ENCODE peak calls at places on chromosomes 13 and 19, in seven cellular contexts. R is HCT116; U is lower lobe of right lung; P is naive B cell; K is GF-D8; H is H9; O is activated T-helper 9 cell treated with anti-CD3 and anti-CD28 coated beads, Interleukin-2, amount 50 U/mL, for 16 hours. L is an unnamed sample.

GRCh38 chr13:114043421-114044053 is 69.7 kb upstream of the C13orf46 start:
- DNase-seq in P (no peak), K (peak; percentile 79), O (no peak), U (peak; percentile 74), R (no peak), H (peak; percentile 86), L (peak; percentile 91)

GRCh38 chr19:34645551-34645950 is 31.4 kb downstream of the SCGB2B2 start:
- DNase-seq in R (no peak), K (no peak), P (no peak), H (no peak), U (no peak), O (no peak), L (no peak)

GRCh38 chr19:7658219-7658686 is 10.6 kb upstream of the RETN start:
- DNase-seq in K (no peak), U (no peak), P (peak; percentile 81), O (no peak), R (no peak), H (no peak), L (no peak)

GRCh38 chr13:60351326-60351725 is 45.7 kb upstream of the TDRD3 start:
- DNase-seq in P (no peak), R (no peak), H (no peak), K (no peak), O (no peak), U (no peak), L (no peak)

GRCh38 chr13:31246918-31247317 is 47.1 kb downstream of the B3GLCT start:
- DNase-seq in H (no peak), P (no peak), R (no peak), O (no peak), K (no peak), U (no peak), L (no peak)

GRCh38 chr19:29976151-29976943 is 34.3 kb downstream of the URI1 start:
- DNase-seq in H (no peak), O (no peak), U (no peak), P (no peak), K (no peak), R (no peak), L (no peak)

GRCh38 chr13:88887045-88887662 is 1216.0 kb downstream of the SLITRK5 start:
- DNase-seq in P (no peak), R (no peak), H (peak; percentile 43), U (no peak), K (no peak), O (no peak), L (no peak)

GRCh38 chr19:12137541-12137940 is 2.6 kb downstream of the ZNF20 start:
- DNase-seq in O (no peak), U (no peak), R (no peak), H (peak; percentile 33), K (no peak), P (peak; percentile 43), L (no peak)

GRCh38 chr13:113126265-113127150 is 3.9 kb downstream of the F10 start:
- DNase-seq in O (no peak), U (no peak), H (no peak), P (no peak), K (no peak), R (no peak), L (no peak)

GRCh38 chr19:57813919-57814504 is 701 bp downstream of the ZNF552 start:
- DNase-seq in H (no peak), U (no peak), P (no peak), R (no peak), K (no peak), O (no peak), L (no peak)

GRCh38 chr19:51993422-51993821 is 6.8 kb upstream of the ZNF350 start:
- DNase-seq in O (no peak), U (no peak), H (no peak), P (no peak), R (no peak), K (no peak), L (no peak)

GRCh38 chr13:22240716-22241115 is 569.8 kb downstream of the FGF9 start:
- DNase-seq in U (no peak), H (no peak), P (no peak), K (no peak), R (no peak), O (no peak), L (no peak)

GRCh38 chr13:101492251-101492910 is 39.9 kb downstream of the ITGBL1 start:
- DNase-seq in O (no peak), R (no peak), K (no peak), P (no peak), H (no peak), U (no peak), L (no peak)

GRCh38 chr13:99384468-99384867 is 77.3 kb upstream of the GPR183 start:
- DNase-seq in H (peak; percentile 18), P (no peak), K (no peak), R (no peak), O (no peak), U (no peak), L (no peak)

GRCh38 chr13:101157261-101157660 is 259.0 kb downstream of the NALCN start:
- DNase-seq in R (no peak), H (no peak), U (no peak), P (no peak), K (no peak), O (no peak), L (no peak)

GRCh38 chr13:67023088-67023893 is 206.8 kb downstream of the PCDH9 start:
- DNase-seq in K (peak; percentile 30), H (peak; percentile 25), O (no peak), U (no peak), R (no peak), P (no peak), L (peak; percentile 25)

GRCh38 chr19:6161271-6161850 is 25.9 kb downstream of the ACSBG2 start:
- DNase-seq in H (peak; percentile 77), O (no peak), P (peak; percentile 43), K (peak; percentile 90), U (peak; percentile 68), R (peak; percentile 98), L (peak; percentile 48)

GRCh38 chr19:46350758-46351159 is 3.9 kb downstream of the PPP5C start:
- DNase-seq in O (no peak), U (no peak), K (peak; percentile 56), R (no peak), P (no peak), H (no peak), L (no peak)

GRCh38 chr13:32454886-32455593 is 27.1 kb upstream of the N4BP2L1 start:
- DNase-seq in H (no peak), O (no peak), K (no peak), R (no peak), U (no peak), P (no peak), L (no peak)

GRCh38 chr13:27638521-27638920 is 16.8 kb downstream of the POLR1D start:
- DNase-seq in K (no peak), P (no peak), O (no peak), U (no peak), R (no peak), H (no peak), L (no peak)

GRCh38 chr13:29847501-29847983 is 2.9 kb downstream of the UBL3 start:
- DNase-seq in P (no peak), O (no peak), H (no peak), U (no peak), R (no peak), K (peak; percentile 17), L (no peak)

GRCh38 chr13:79782541-79783216 is 301.7 kb downstream of the NDFIP2 start:
- DNase-seq in P (no peak), K (no peak), H (peak; percentile 84), R (no peak), O (no peak), U (peak; percentile 75), L (no peak)

GRCh38 chr19:4499318-4499717 is 19.0 kb downstream of the PLIN4 start:
- DNase-seq in K (no peak), U (no peak), H (no peak), P (no peak), R (no peak), O (no peak), L (no peak)

GRCh38 chr19:47780215-47780551 is 1.7 kb downstream of the SELENOW start:
- DNase-seq in H (no peak), U (no peak), P (no peak), R (no peak), O (no peak), K (no peak), L (no peak)

GRCh38 chr13:106566682-106567420 is 1.1 kb downstream of the ARGLU1 start:
- DNase-seq in R (no peak), P (no peak), K (peak; percentile 20), H (peak; percentile 56), O (no peak), U (peak; percentile 72), L (peak; percentile 55)

GRCh38 chr19:44255705-44256411 is 3.8 kb upstream of the ZNF233 start:
- DNase-seq in P (no peak), H (no peak), K (no peak), U (no peak), R (no peak), O (no peak), L (no peak)

L was measured in A549.